ENCODE peak calls at places on chromosome X, in five cellular contexts. G is Ammon's horn, U is AML-193, Z is left lung, D is left ventricle myocardium inferior. P is an unnamed sample.

GRCh38 chrX:30373951-30374350 is 64.8 kb upstream of the NR0B1 start:
- DNase-seq in U (no peak), G (no peak), Z (no peak), D (no peak), P (no peak)

GRCh38 chrX:2397648-2398340 is 103.0 kb downstream of the DHRSX start:
- DNase-seq in D (no peak), Z (no peak), G (no peak), U (no peak), P (no peak)

GRCh38 chrX:32774966-32775365 is 436.4 kb downstream of the DMD start:
- DNase-seq in U (no peak), G (no peak), D (no peak), Z (no peak), P (no peak)

GRCh38 chrX:12548746-12549145 is 242.5 kb upstream of the PRPS2 start:
- DNase-seq in D (no peak), G (no peak), Z (no peak), U (no peak), P (no peak)

GRCh38 chrX:905828-906566 is 275.4 kb downstream of the SHOX start:
- DNase-seq in Z (no peak), G (no peak), U (no peak), D (no peak), P (no peak)

GRCh38 chrX:54695816-54696487 is 102.1 kb downstream of the ITIH6 start:
- DNase-seq in Z (no peak), D (no peak), U (no peak), G (no peak), P (no peak)

GRCh38 chrX:2502668-2503519 is 2.1 kb upstream of the DHRSX start:
- DNase-seq in U (no peak), Z (peak), G (no peak), D (no peak), P (no peak)

GRCh38 chrX:72477787-72478186 is 94.9 kb downstream of the HDAC8 start:
- DNase-seq in Z (no peak), G (no peak), D (no peak), U (no peak), P (no peak)

GRCh38 chrX:110412971-110413726 is 54.5 kb downstream of the RTL9 start:
- DNase-seq in Z (peak), G (peak), U (peak), D (peak), P (peak)

GRCh38 chrX:74420194-74421035 is 878 bp upstream of the SLC16A2 start:
- DNase-seq in Z (peak), U (no peak), D (peak), G (peak), P (peak)

GRCh38 chrX:54357414-54358377 is at the start of gene WNK3:
- DNase-seq in G (peak), U (no peak), Z (peak), D (peak), P (peak)

GRCh38 chrX:136476501-136476900 is 11.2 kb upstream of the BRS3 start:
- DNase-seq in G (no peak), D (no peak), U (no peak), Z (no peak), P (no peak)

GRCh38 chrX:155874571-155875244 is 6.4 kb upstream of the VAMP7 start:
- DNase-seq in U (no peak), G (no peak), D (no peak), Z (no peak), P (no peak)

GRCh38 chrX:128804828-128805227 is 718.5 kb downstream of the SMARCA1 start:
- DNase-seq in G (no peak), Z (no peak), U (no peak), D (no peak), P (no peak)

GRCh38 chrX:125503769-125504168 is 184.1 kb downstream of the TEX13C start:
- DNase-seq in D (no peak), Z (no peak), G (no peak), U (no peak), P (no peak)

GRCh38 chrX:153966283-153966688 is 5.3 kb downstream of the HCFC1 start:
- DNase-seq in D (no peak), Z (no peak), G (no peak), U (no peak), P (peak)

GRCh38 chrX:20477836-20478532 is 211.3 kb upstream of the RPS6KA3 start:
- DNase-seq in U (no peak), G (no peak), D (no peak), Z (peak), P (peak)

GRCh38 chrX:115183980-115184379 is 5.2 kb upstream of the RBMXL3 start:
- DNase-seq in D (no peak), G (no peak), Z (no peak), U (no peak), P (no peak)

GRCh38 chrX:70176938-70177533 is at the start of gene DGAT2L6:
- DNase-seq in G (no peak), U (no peak), D (no peak), Z (no peak), P (no peak)

GRCh38 chrX:120336899-120337298 is 25.0 kb upstream of the ATP1B4 start:
- DNase-seq in U (no peak), G (no peak), Z (no peak), D (no peak), P (no peak)

GRCh38 chrX:2159393-2159792 is 341.4 kb downstream of the DHRSX start:
- DNase-seq in Z (no peak), G (peak), U (no peak), D (no peak), P (no peak)

GRCh38 chrX:9786839-9787635 is 808 bp downstream of the SHROOM2 start:
- DNase-seq in G (no peak), U (no peak), D (no peak), Z (no peak), P (no peak)

GRCh38 chrX:76802698-76803097 is 375.2 kb downstream of the MAGEE1 start:
- DNase-seq in D (no peak), Z (no peak), G (no peak), U (no peak), P (no peak)

GRCh38 chrX:38102875-38103274 is 96.5 kb downstream of the SYTL5 start:
- DNase-seq in U (no peak), Z (no peak), G (no peak), D (no peak), P (no peak)